ENCODE peak calls at places on chromosomes 13 and 19, in ten cellular contexts. B, C, U, P, V, J, H, Q, E and G are unnamed samples.

GRCh38 chr13:90246946-90247345 is 1100.5 kb upstream of the MIR17HG start:
- DNase-seq in B (no peak), C (no peak), U (no peak), P (no peak), V (no peak), J (no peak), H (no peak), Q (no peak), E (no peak), G (no peak)

GRCh38 chr19:45901912-45902650 is at the start of gene MYPOP:
- DNase-seq in B (no peak), C (no peak), U (no peak), P (no peak), V (no peak), J (no peak), H (no peak), Q (no peak), E (peak; percentile 57), G (no peak)

GRCh38 chr19:50377051-50377441 is 789 bp downstream of the NR1H2 start:
- DNase-seq in B (peak; percentile 55), C (peak; percentile 46), U (no peak), P (no peak), V (no peak), J (no peak), H (peak; percentile 19), Q (no peak), E (no peak), G (peak; percentile 50)

GRCh38 chr13:51687928-51688714 is 103.9 kb downstream of the WDFY2 start:
- DNase-seq in B (no peak), C (no peak), U (no peak), P (no peak), V (no peak), J (no peak), H (no peak), Q (no peak), E (no peak), G (no peak)

GRCh38 chr19:28501979-28502378 is 711.0 kb downstream of the UQCRFS1 start:
- DNase-seq in B (no peak), C (no peak), U (no peak), P (no peak), V (no peak), J (no peak), H (no peak), Q (no peak), E (no peak), G (no peak)

GRCh38 chr13:114071441-114071840 is 61.0 kb downstream of the RASA3 start:
- DNase-seq in B (no peak), C (no peak), U (no peak), P (no peak), V (no peak), J (peak; percentile 14), H (no peak), Q (no peak), E (no peak), G (no peak)

GRCh38 chr19:32238076-32238475 is 107.3 kb upstream of the ZNF507 start:
- DNase-seq in B (no peak), C (no peak), U (no peak), P (no peak), V (no peak), J (no peak), H (no peak), Q (no peak), E (no peak), G (no peak)

GRCh38 chr19:17719730-17720486 is 628 bp downstream of the MAP1S start:
- DNase-seq in B (no peak), C (no peak), U (no peak), P (no peak), V (peak; percentile 45), J (no peak), H (no peak), Q (no peak), E (peak; percentile 56), G (no peak)

GRCh38 chr13:48750588-48751383 is 97.1 kb downstream of the CYSLTR2 start:
- DNase-seq in B (no peak), C (peak; percentile 69), U (no peak), P (peak; percentile 84), V (no peak), J (peak; percentile 54), H (peak; percentile 78), Q (no peak), E (no peak), G (no peak)

GRCh38 chr19:33462112-33462726 is 59.4 kb downstream of the PEPD start:
- DNase-seq in B (no peak), C (no peak), U (no peak), P (no peak), V (no peak), J (no peak), H (no peak), Q (no peak), E (no peak), G (no peak)

GRCh38 chr19:28454083-28454482 is 758.9 kb downstream of the UQCRFS1 start:
- DNase-seq in B (no peak), C (no peak), U (peak; percentile 76), P (no peak), V (no peak), J (no peak), H (no peak), Q (peak; percentile 82), E (no peak), G (no peak)

GRCh38 chr13:99033814-99034213 is 56.0 kb upstream of the DOCK9 start:
- DNase-seq in B (peak; percentile 23), C (no peak), U (no peak), P (peak; percentile 51), V (no peak), J (no peak), H (peak; percentile 61), Q (no peak), E (peak; percentile 47), G (no peak)

GRCh38 chr13:32538234-32538620 is 368 bp downstream of the N4BP2L2 start:
- DNase-seq in B (peak; percentile 8), C (no peak), U (peak; percentile 42), P (peak; percentile 51), V (peak; percentile 17), J (peak; percentile 42), H (peak; percentile 43), Q (peak; percentile 19), E (peak; percentile 54), G (no peak)

GRCh38 chr13:108069521-108070210 is 145.7 kb downstream of the LIG4 start:
- DNase-seq in B (no peak), C (no peak), U (no peak), P (no peak), V (no peak), J (no peak), H (no peak), Q (no peak), E (no peak), G (no peak)

GRCh38 chr19:21430674-21431073 is 33.7 kb downstream of the ZNF493 start:
- DNase-seq in B (no peak), C (no peak), U (no peak), P (no peak), V (no peak), J (no peak), H (no peak), Q (no peak), E (no peak), G (no peak)

GRCh38 chr19:2043864-2044708 is 7.0 kb downstream of the MKNK2 start:
- DNase-seq in B (no peak), C (no peak), U (no peak), P (no peak), V (no peak), J (no peak), H (no peak), Q (no peak), E (peak; percentile 6), G (no peak)
- TF ChIP-seq CTCF in B (no peak), C (no peak), U (no peak), P (no peak), V (no peak), J (no peak), H (no peak), Q (no peak), E (no peak), G (peak; percentile 17)

GRCh38 chr13:94700536-94700935 is 11.8 kb downstream of the SOX21 start:
- DNase-seq in B (no peak), C (no peak), U (no peak), P (no peak), V (no peak), J (no peak), H (no peak), Q (no peak), E (no peak), G (no peak)

GRCh38 chr13:94701313-94702180 is 10.8 kb downstream of the SOX21 start:
- DNase-seq in B (no peak), C (no peak), U (no peak), P (no peak), V (no peak), J (no peak), H (no peak), Q (no peak), E (no peak), G (no peak)

GRCh38 chr13:94703721-94704314 is 8.5 kb downstream of the SOX21 start:
- DNase-seq in B (no peak), C (no peak), U (no peak), P (no peak), V (no peak), J (no peak), H (no peak), Q (no peak), E (no peak), G (no peak)

GRCh38 chr13:94703271-94703670 is 9.1 kb downstream of the SOX21 start:
- DNase-seq in B (no peak), C (no peak), U (no peak), P (no peak), V (no peak), J (no peak), H (no peak), Q (no peak), E (no peak), G (no peak)

GRCh38 chr13:94702181-94703041 is 9.9 kb downstream of the SOX21 start:
- DNase-seq in B (no peak), C (no peak), U (no peak), P (no peak), V (no peak), J (no peak), H (no peak), Q (no peak), E (no peak), G (no peak)
- H3K4me3 ChIP-seq in B (no peak overlapping the region), C (no peak overlapping the region), U (no peak overlapping the region), P (no peak overlapping the region), V (peak overlapping the region; percentile 55), J (no peak overlapping the region), H (no peak overlapping the region), Q (no peak overlapping the region), E (no peak overlapping the region), G (no peak overlapping the region)

GRCh38 chr13:73228546-73228945 is 169.7 kb downstream of the KLF5 start:
- DNase-seq in B (no peak), C (no peak), U (no peak), P (peak; percentile 14), V (no peak), J (no peak), H (peak; percentile 18), Q (no peak), E (peak; percentile 23), G (no peak)
- TF ChIP-seq CTCF in B (no peak), C (no peak), U (no peak), P (no peak), V (no peak), J (no peak), H (peak; percentile 18), Q (no peak), E (no peak), G (no peak)

DNA sequence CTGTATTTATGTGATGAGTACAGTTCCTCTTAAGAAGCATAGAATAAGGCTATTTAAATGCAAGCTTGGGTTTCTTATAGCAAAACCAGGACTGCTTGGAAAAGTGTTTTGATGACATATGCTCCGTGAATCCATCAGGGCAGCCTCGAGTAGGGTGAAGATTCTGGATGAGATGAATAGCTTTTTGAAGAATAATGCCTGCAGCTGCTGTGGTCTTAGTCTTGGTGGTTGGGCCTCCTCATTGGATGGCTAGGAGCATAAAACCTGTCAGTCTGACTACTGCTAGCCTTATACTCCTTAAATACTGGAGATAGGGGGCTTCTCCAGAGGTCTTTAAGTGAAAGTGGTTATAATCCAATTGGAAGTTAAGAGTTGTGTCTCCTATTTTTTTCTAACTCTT is 704.3 kb downstream of the FGF9 start:
- DNase-seq in B (no peak), C (no peak), U (no peak), P (no peak), V (no peak), J (no peak), H (no peak), Q (no peak), E (no peak), G (no peak)
- H3K4me3 ChIP-seq in B (no peak overlapping the region), C (no peak overlapping the region), U (no peak overlapping the region), P (no peak overlapping the region), V (no peak overlapping the region), J (no peak overlapping the region), H (no peak overlapping the region), Q (no peak overlapping the region), E (no peak overlapping the region), G (no peak overlapping the region)